ENCODE peak calls at places on chromosomes 16 and 17, in five cellular contexts. One of them, this sample, is unnamed.

GRCh38 chr16:83533193-83533592 is 274.6 kb upstream of the HSBP1 start:
- DNase-seq in GM12878: no peak
- DNase-seq in SK-N-SH: no peak
- DNase-seq in H1: no peak
- DNase-seq in HCT116: no peak
- DNase-seq in this sample: no peak

GRCh38 chr17:64781810-64782555 is 119.9 kb upstream of the SMURF2 start:
- DNase-seq in HCT116: no peak
- DNase-seq in GM12878: no peak
- DNase-seq in SK-N-SH: no peak
- DNase-seq in H1: no peak
- DNase-seq in this sample: no peak

GRCh38 chr17:39801055-39801454 is 63.1 kb downstream of the IKZF3 start:
- DNase-seq in GM12878: no peak
- DNase-seq in SK-N-SH: no peak
- DNase-seq in HCT116: no peak
- DNase-seq in H1: no peak
- DNase-seq in this sample: no peak

GRCh38 chr17:16939606-16940115 is 32.3 kb downstream of the TNFRSF13B start:
- DNase-seq in H1: no peak
- DNase-seq in GM12878: no peak
- DNase-seq in HCT116: no peak
- DNase-seq in SK-N-SH: no peak
- DNase-seq in this sample: no peak

GRCh38 chr17:59893617-59894100 is 738 bp downstream of the RPS6KB1 start:
- DNase-seq in H1: no peak
- DNase-seq in SK-N-SH: peak
- DNase-seq in GM12878: no peak
- DNase-seq in HCT116: no peak
- DNase-seq in this sample: peak

GRCh38 chr17:15909481-15909991 is 35.4 kb upstream of the ADORA2B start:
- DNase-seq in HCT116: no peak
- DNase-seq in GM12878: no peak
- DNase-seq in SK-N-SH: peak
- DNase-seq in H1: no peak
- DNase-seq in this sample: no peak

GRCh38 chr17:9643611-9644010 is 1.7 kb upstream of the USP43 start:
- DNase-seq in HCT116: no peak
- DNase-seq in GM12878: no peak
- DNase-seq in H1: no peak
- DNase-seq in SK-N-SH: no peak
- DNase-seq in this sample: no peak

GRCh38 chr17:5840811-5841446 is 229.2 kb upstream of the WSCD1 start:
- DNase-seq in SK-N-SH: no peak
- DNase-seq in GM12878: no peak
- DNase-seq in HCT116: no peak
- DNase-seq in H1: no peak
- DNase-seq in this sample: no peak

GRCh38 chr17:82740906-82741759 is 5.7 kb downstream of the FN3K start:
- DNase-seq in SK-N-SH: no peak
- DNase-seq in GM12878: no peak
- DNase-seq in HCT116: no peak
- DNase-seq in H1: no peak
- DNase-seq in this sample: no peak

GRCh38 chr16:4693956-4694663 is 748 bp downstream of the NUDT16L1 start:
- DNase-seq in H1: no peak
- DNase-seq in SK-N-SH: peak
- DNase-seq in GM12878: no peak
- DNase-seq in HCT116: no peak
- DNase-seq in this sample: peak

GRCh38 chr17:77479372-77479781 is 338.6 kb downstream of the SEC14L1 start:
- DNase-seq in GM12878: no peak
- DNase-seq in HCT116: no peak
- DNase-seq in H1: no peak
- DNase-seq in SK-N-SH: no peak
- DNase-seq in this sample: no peak

GRCh38 chr16:11030990-11031510 is 86.7 kb downstream of the CLEC16A start:
- DNase-seq in SK-N-SH: no peak
- DNase-seq in GM12878: no peak
- DNase-seq in H1: no peak
- DNase-seq in HCT116: no peak
- DNase-seq in this sample: no peak

GRCh38 chr17:18951941-18952842 is at the start of gene SLC5A10:
- DNase-seq in GM12878: no peak
- DNase-seq in SK-N-SH: no peak
- DNase-seq in HCT116: no peak
- DNase-seq in H1: no peak
- DNase-seq in this sample: peak

GRCh38 chr16:82694239-82694874 is 67.6 kb downstream of the CDH13 start:
- DNase-seq in GM12878: no peak
- DNase-seq in H1: no peak
- DNase-seq in SK-N-SH: no peak
- DNase-seq in HCT116: no peak
- DNase-seq in this sample: no peak

GRCh38 chr17:2055494-2056220 is 754 bp downstream of the HIC1 start:
- DNase-seq in HCT116: no peak
- DNase-seq in H1: no peak
- DNase-seq in GM12878: no peak
- DNase-seq in SK-N-SH: no peak
- DNase-seq in this sample: no peak

GRCh38 chr16:88013091-88013609 is 61.9 kb downstream of the BANP start:
- DNase-seq in SK-N-SH: no peak
- DNase-seq in H1: no peak
- DNase-seq in HCT116: no peak
- DNase-seq in GM12878: no peak
- DNase-seq in this sample: no peak

GRCh38 chr16:47925811-47926460 is 229.9 kb downstream of the ABCC12 start:
- DNase-seq in GM12878: no peak
- DNase-seq in H1: no peak
- DNase-seq in HCT116: no peak
- DNase-seq in SK-N-SH: no peak
- DNase-seq in this sample: no peak

GRCh38 chr17:40613755-40614154 is 33.9 kb downstream of the SMARCE1 start:
- DNase-seq in SK-N-SH: no peak
- DNase-seq in H1: no peak
- DNase-seq in GM12878: no peak
- DNase-seq in HCT116: no peak
- DNase-seq in this sample: no peak

GRCh38 chr17:37507108-37507507 is 17.4 kb downstream of the DUSP14 start:
- DNase-seq in H1: no peak
- DNase-seq in SK-N-SH: peak
- DNase-seq in GM12878: no peak
- DNase-seq in HCT116: no peak
- DNase-seq in this sample: no peak

GRCh38 chr17:80605326-80606066 is 60.9 kb downstream of the RPTOR start:
- DNase-seq in HCT116: no peak
- DNase-seq in H1: no peak
- DNase-seq in SK-N-SH: no peak
- DNase-seq in GM12878: peak
- DNase-seq in this sample: no peak

GRCh38 chr16:16071631-16072244 is 122.3 kb downstream of the ABCC1 start:
- DNase-seq in H1: no peak
- DNase-seq in HCT116: no peak
- DNase-seq in SK-N-SH: no peak
- DNase-seq in GM12878: no peak
- DNase-seq in this sample: no peak

GRCh38 chr17:43953746-43954145 is at the start of gene PYY:
- DNase-seq in H1: no peak
- DNase-seq in GM12878: no peak
- DNase-seq in HCT116: no peak
- DNase-seq in SK-N-SH: no peak
- DNase-seq in this sample: no peak

GRCh38 chr17:43956222-43956621 is 2.5 kb upstream of the PYY start:
- DNase-seq in SK-N-SH: no peak
- DNase-seq in HCT116: no peak
- DNase-seq in GM12878: no peak
- DNase-seq in H1: no peak
- DNase-seq in this sample: no peak

GRCh38 chr17:43962479-43962878 is 8.7 kb upstream of the PYY start:
- DNase-seq in SK-N-SH: no peak
- DNase-seq in GM12878: no peak
- DNase-seq in H1: no peak
- DNase-seq in HCT116: no peak
- DNase-seq in this sample: no peak

GRCh38 chr17:43961954-43962353 is 8.2 kb upstream of the PYY start:
- DNase-seq in HCT116: no peak
- DNase-seq in H1: no peak
- DNase-seq in SK-N-SH: no peak
- DNase-seq in GM12878: no peak
- DNase-seq in this sample: no peak

GRCh38 chr17:43958953-43959352 is 5.2 kb upstream of the PYY start:
- DNase-seq in H1: no peak
- DNase-seq in HCT116: no peak
- DNase-seq in SK-N-SH: no peak
- DNase-seq in GM12878: no peak
- DNase-seq in this sample: no peak
- TF ChIP-seq JUND in H1: no peak
- TF ChIP-seq JUND in HCT116: no peak
- TF ChIP-seq JUND in SK-N-SH: no peak
- TF ChIP-seq JUND in GM12878: no peak
- TF ChIP-seq JUND in this sample: no peak

GRCh38 chr17:35167046-35167445 is 19.4 kb downstream of the UNC45B start:
- DNase-seq in GM12878: no peak
- DNase-seq in HCT116: no peak
- DNase-seq in SK-N-SH: no peak
- DNase-seq in H1: no peak
- DNase-seq in this sample: no peak
- TF ChIP-seq JUND in GM12878: no peak
- TF ChIP-seq JUND in HCT116: no peak
- TF ChIP-seq JUND in SK-N-SH: no peak
- TF ChIP-seq JUND in H1: no peak
- TF ChIP-seq JUND in this sample: no peak

DNA sequence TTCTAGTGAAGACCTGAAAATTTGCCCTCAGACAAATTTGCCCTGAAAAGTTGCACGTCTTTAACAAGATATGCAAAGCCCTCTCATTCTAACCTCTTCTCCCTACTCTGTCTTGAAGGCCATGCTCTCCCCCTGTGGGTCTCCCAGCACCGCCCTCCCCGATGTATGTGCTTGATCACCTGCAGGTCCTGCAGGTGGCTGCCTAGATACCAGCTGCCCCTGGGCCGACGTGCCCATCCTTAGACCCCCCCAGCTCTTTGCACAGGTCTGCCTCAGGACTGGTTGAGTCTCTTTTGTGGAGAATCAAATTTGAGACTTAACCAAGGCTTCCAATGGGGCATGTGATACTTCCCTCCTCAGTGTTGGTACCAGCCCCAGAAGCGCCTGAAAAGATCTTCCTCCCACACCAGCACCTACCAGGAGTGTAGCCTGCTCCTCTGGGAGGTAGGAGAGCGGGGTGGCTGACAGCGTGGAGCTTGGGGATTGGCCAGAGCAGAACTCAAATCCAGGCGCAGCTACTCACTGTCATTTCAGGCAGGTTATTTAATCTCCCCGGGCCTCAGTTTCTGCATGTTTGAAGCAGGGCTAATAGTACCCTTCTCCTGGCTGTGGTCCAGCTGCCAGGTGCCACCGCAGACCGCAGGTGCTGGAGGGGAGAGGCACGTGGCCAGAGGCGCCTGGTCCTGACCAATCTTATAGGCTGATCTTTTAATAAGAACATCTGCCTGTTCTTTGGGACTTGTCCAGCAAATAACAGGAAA is 4.5 kb upstream of the MRPL38 start:
- DNase-seq in SK-N-SH: no peak
- DNase-seq in H1: no peak
- DNase-seq in GM12878: no peak
- DNase-seq in HCT116: no peak
- DNase-seq in this sample: no peak
- TF ChIP-seq JUND in SK-N-SH: no peak
- TF ChIP-seq JUND in H1: no peak
- TF ChIP-seq JUND in GM12878: no peak
- TF ChIP-seq JUND in HCT116: no peak
- TF ChIP-seq JUND in this sample: no peak

GRCh38 chr16:85834741-85835140 is 35.2 kb downstream of the COX4I1 start:
- DNase-seq in H1: no peak
- DNase-seq in GM12878: no peak
- DNase-seq in SK-N-SH: no peak
- DNase-seq in HCT116: no peak
- DNase-seq in this sample: no peak

GRCh38 chr16:85832578-85833539 is 33.4 kb downstream of the COX4I1 start:
- DNase-seq in GM12878: no peak
- DNase-seq in H1: no peak
- DNase-seq in HCT116: no peak
- DNase-seq in SK-N-SH: no peak
- DNase-seq in this sample: no peak

GRCh38 chr16:85835227-85835751 is 35.8 kb downstream of the COX4I1 start:
- DNase-seq in H1: no peak
- DNase-seq in GM12878: no peak
- DNase-seq in SK-N-SH: no peak
- DNase-seq in HCT116: no peak
- DNase-seq in this sample: no peak

GRCh38 chr16:85835956-85836705 is 36.6 kb downstream of the COX4I1 start:
- DNase-seq in H1: no peak
- DNase-seq in GM12878: no peak
- DNase-seq in HCT116: no peak
- DNase-seq in SK-N-SH: no peak
- DNase-seq in this sample: no peak

GRCh38 chr16:85833540-85833914 is 34.0 kb downstream of the COX4I1 start:
- DNase-seq in H1: no peak
- DNase-seq in HCT116: no peak
- DNase-seq in SK-N-SH: no peak
- DNase-seq in GM12878: no peak
- DNase-seq in this sample: no peak
- TF ChIP-seq JUND in H1: no peak
- TF ChIP-seq JUND in HCT116: no peak
- TF ChIP-seq JUND in SK-N-SH: no peak
- TF ChIP-seq JUND in GM12878: no peak
- TF ChIP-seq JUND in this sample: no peak

GRCh38 chr16:27980919-27981670 is 82.4 kb downstream of the GSG1L start:
- DNase-seq in HCT116: no peak
- DNase-seq in GM12878: no peak
- DNase-seq in SK-N-SH: peak
- DNase-seq in H1: no peak
- DNase-seq in this sample: no peak

GRCh38 chr16:27978876-27979275 is 84.6 kb downstream of the GSG1L start:
- DNase-seq in H1: no peak
- DNase-seq in HCT116: no peak
- DNase-seq in GM12878: no peak
- DNase-seq in SK-N-SH: no peak
- DNase-seq in this sample: no peak

GRCh38 chr16:27982184-27982583 is 81.3 kb downstream of the GSG1L start:
- DNase-seq in H1: no peak
- DNase-seq in GM12878: no peak
- DNase-seq in SK-N-SH: no peak
- DNase-seq in HCT116: peak
- DNase-seq in this sample: peak

GRCh38 chr16:27977966-27978365 is 85.5 kb downstream of the GSG1L start:
- DNase-seq in SK-N-SH: no peak
- DNase-seq in HCT116: no peak
- DNase-seq in GM12878: no peak
- DNase-seq in H1: no peak
- DNase-seq in this sample: no peak

GRCh38 chr16:27980076-27980775 is 83.3 kb downstream of the GSG1L start:
- DNase-seq in H1: no peak
- DNase-seq in GM12878: no peak
- DNase-seq in SK-N-SH: no peak
- DNase-seq in HCT116: no peak
- DNase-seq in this sample: no peak
- TF ChIP-seq JUND in H1: no peak
- TF ChIP-seq JUND in GM12878: no peak
- TF ChIP-seq JUND in SK-N-SH: no peak
- TF ChIP-seq JUND in HCT116: no peak
- TF ChIP-seq JUND in this sample: no peak